ENCODE peak calls at places on chromosomes 2 and 18, in four cellular contexts. One of them, this sample, is unnamed.

GRCh38 chr2:48145845-48146452 is 239.7 kb upstream of the FBXO11 start:
- DNase-seq in esophagus squamous epithelium: no peak
- DNase-seq in AG09309: no peak
- DNase-seq in testis: no peak
- DNase-seq in this sample: no peak

GRCh38 chr18:9191658-9192256 is 55.2 kb downstream of the ANKRD12 start:
- DNase-seq in testis: no peak
- DNase-seq in AG09309: no peak
- DNase-seq in esophagus squamous epithelium: no peak
- DNase-seq in this sample: no peak

GRCh38 chr2:176104338-176105077 is 2.6 kb upstream of the HOXD11 start:
- DNase-seq in esophagus squamous epithelium: no peak
- DNase-seq in AG09309: peak; percentile 78
- DNase-seq in testis: no peak
- DNase-seq in this sample: no peak

GRCh38 chr2:220065581-220065980 is 438.2 kb downstream of the SLC4A3 start:
- DNase-seq in esophagus squamous epithelium: no peak
- DNase-seq in testis: no peak
- DNase-seq in AG09309: no peak
- DNase-seq in this sample: no peak

GRCh38 chr2:10300328-10300920 is 2.3 kb upstream of the HPCAL1 start:
- DNase-seq in esophagus squamous epithelium: no peak
- DNase-seq in AG09309: no peak
- DNase-seq in testis: no peak
- DNase-seq in this sample: no peak

GRCh38 chr2:100856732-100857131 is 36.8 kb downstream of the NPAS2 start:
- DNase-seq in testis: no peak
- DNase-seq in esophagus squamous epithelium: no peak
- DNase-seq in AG09309: no peak
- DNase-seq in this sample: no peak

GRCh38 chr2:113185643-113186315 is 12.0 kb downstream of the PSD4 start:
- DNase-seq in testis: peak; percentile 91
- DNase-seq in esophagus squamous epithelium: no peak
- DNase-seq in AG09309: no peak
- DNase-seq in this sample: no peak

GRCh38 chr2:88265352-88265960 is 95.3 kb downstream of the THNSL2 start:
- DNase-seq in AG09309: no peak
- DNase-seq in esophagus squamous epithelium: no peak
- DNase-seq in testis: peak; percentile 33
- DNase-seq in this sample: no peak

GRCh38 chr2:101736233-101736632 is 38.7 kb downstream of the MAP4K4 start:
- DNase-seq in AG09309: no peak
- DNase-seq in testis: no peak
- DNase-seq in esophagus squamous epithelium: no peak
- DNase-seq in this sample: no peak

GRCh38 chr18:63317982-63318881 is 1.3 kb downstream of the BCL2 start:
- DNase-seq in testis: peak; percentile 89
- DNase-seq in esophagus squamous epithelium: peak; percentile 8
- DNase-seq in AG09309: no peak
- DNase-seq in this sample: no peak

GRCh38 chr2:241463276-241464135 is 44.9 kb downstream of the STK25 start:
- DNase-seq in testis: no peak
- DNase-seq in esophagus squamous epithelium: no peak
- DNase-seq in AG09309: no peak
- DNase-seq in this sample: no peak

GRCh38 chr2:240818543-240819403 is 1.2 kb downstream of the KIF1A start:
- DNase-seq in testis: no peak
- DNase-seq in esophagus squamous epithelium: no peak
- DNase-seq in AG09309: no peak
- DNase-seq in this sample: no peak

GRCh38 chr18:35695803-35696202 is 114.3 kb downstream of the GALNT1 start:
- DNase-seq in esophagus squamous epithelium: no peak
- DNase-seq in AG09309: no peak
- DNase-seq in testis: peak; percentile 93
- DNase-seq in this sample: no peak

GRCh38 chr2:241584446-241584845 is 25.9 kb downstream of the BOK start:
- DNase-seq in testis: no peak
- DNase-seq in esophagus squamous epithelium: no peak
- DNase-seq in AG09309: no peak
- DNase-seq in this sample: no peak

GRCh38 chr2:120558892-120559291 is 176.8 kb upstream of the GLI2 start:
- DNase-seq in testis: no peak
- DNase-seq in esophagus squamous epithelium: no peak
- DNase-seq in AG09309: no peak
- DNase-seq in this sample: no peak

GRCh38 chr2:45510701-45511420 is 100.2 kb downstream of the SRBD1 start:
- DNase-seq in esophagus squamous epithelium: no peak
- DNase-seq in AG09309: no peak
- DNase-seq in testis: no peak
- DNase-seq in this sample: no peak

GRCh38 chr2:209094221-209094620 is 329.6 kb upstream of the MAP2 start:
- DNase-seq in AG09309: no peak
- DNase-seq in esophagus squamous epithelium: no peak
- DNase-seq in testis: no peak
- DNase-seq in this sample: no peak

GRCh38 chr2:196759378-196759706 is 40.1 kb downstream of the GTF3C3 start:
- DNase-seq in AG09309: no peak
- DNase-seq in testis: no peak
- DNase-seq in esophagus squamous epithelium: no peak
- DNase-seq in this sample: peak; percentile 15

GRCh38 chr2:218400167-218400929 is 680 bp downstream of the CTDSP1 start:
- DNase-seq in testis: peak; percentile 48
- DNase-seq in AG09309: no peak
- DNase-seq in esophagus squamous epithelium: no peak
- DNase-seq in this sample: no peak

GRCh38 chr18:43271593-43272432 is 5.5 kb downstream of the SYT4 start:
- DNase-seq in testis: peak; percentile 32
- DNase-seq in esophagus squamous epithelium: no peak
- DNase-seq in AG09309: peak; percentile 24
- DNase-seq in this sample: peak; percentile 6

GRCh38 chr2:160630801-160631590 is 137.4 kb upstream of the RBMS1 start:
- DNase-seq in testis: no peak
- DNase-seq in AG09309: no peak
- DNase-seq in esophagus squamous epithelium: no peak
- DNase-seq in this sample: no peak

GRCh38 chr2:239666053-239666854 is 265.4 kb upstream of the HDAC4 start:
- DNase-seq in esophagus squamous epithelium: no peak
- DNase-seq in testis: peak; percentile 4
- DNase-seq in AG09309: no peak
- DNase-seq in this sample: no peak

GRCh38 chr18:13387856-13388548 is 169.4 kb downstream of the LDLRAD4 start:
- DNase-seq in testis: no peak
- DNase-seq in esophagus squamous epithelium: no peak
- DNase-seq in AG09309: peak; percentile 59
- DNase-seq in this sample: no peak

GRCh38 chr2:15127251-15127650 is 433.9 kb downstream of the NBAS start:
- DNase-seq in testis: no peak
- DNase-seq in esophagus squamous epithelium: no peak
- DNase-seq in AG09309: no peak
- DNase-seq in this sample: no peak

GRCh38 chr2:229800997-229801754 is 86.8 kb upstream of the DNER start:
- DNase-seq in AG09309: no peak
- DNase-seq in esophagus squamous epithelium: no peak
- DNase-seq in testis: peak; percentile 66
- DNase-seq in this sample: peak; percentile 15

GRCh38 chr2:11873766-11874165 is 127.3 kb downstream of the LPIN1 start:
- DNase-seq in testis: no peak
- DNase-seq in esophagus squamous epithelium: no peak
- DNase-seq in AG09309: peak; percentile 24
- DNase-seq in this sample: peak; percentile 13

GRCh38 chr2:3254438-3254941 is 123.1 kb downstream of the EIPR1 start:
- DNase-seq in testis: no peak
- DNase-seq in esophagus squamous epithelium: no peak
- DNase-seq in AG09309: no peak
- DNase-seq in this sample: no peak

GRCh38 chr2:10844083-10844482 is 31.5 kb upstream of the PDIA6 start:
- DNase-seq in esophagus squamous epithelium: no peak
- DNase-seq in AG09309: no peak
- DNase-seq in testis: peak; percentile 80
- DNase-seq in this sample: no peak

GRCh38 chr2:121489284-121489683 is 41.4 kb upstream of the RNU4ATAC start:
- DNase-seq in esophagus squamous epithelium: no peak
- DNase-seq in testis: peak; percentile 54
- DNase-seq in AG09309: no peak
- DNase-seq in this sample: no peak

GRCh38 chr2:152924722-152925121 is 206.3 kb downstream of the ARL6IP6 start:
- DNase-seq in AG09309: no peak
- DNase-seq in testis: no peak
- DNase-seq in esophagus squamous epithelium: no peak
- DNase-seq in this sample: no peak

GRCh38 chr18:32930695-32931301 is 158.0 kb upstream of the KLHL14 start:
- DNase-seq in AG09309: peak; percentile 13
- DNase-seq in esophagus squamous epithelium: no peak
- DNase-seq in testis: no peak
- DNase-seq in this sample: peak; percentile 10

DNA sequence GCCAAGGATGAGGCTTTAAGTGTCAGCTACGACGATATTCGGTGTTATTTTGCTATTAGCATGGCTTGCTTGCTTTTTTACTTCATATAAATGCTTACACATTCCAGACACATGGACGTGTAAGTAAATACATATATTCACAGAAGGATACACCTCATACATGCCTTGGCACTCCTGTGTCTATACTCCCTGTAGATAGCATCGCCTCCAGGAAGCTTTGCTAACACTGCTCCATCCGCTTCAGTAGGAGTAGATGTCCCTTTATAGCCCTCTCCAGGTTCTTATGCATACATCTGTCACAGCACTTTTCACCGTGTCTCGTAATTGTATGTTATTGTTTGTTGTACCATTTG is 27.5 kb upstream of the KCTD1 start:
- DNase-seq in testis: no peak
- DNase-seq in AG09309: no peak
- DNase-seq in esophagus squamous epithelium: no peak
- DNase-seq in this sample: no peak
- H3K4me3 ChIP-seq in testis: no peak overlapping the region
- H3K4me3 ChIP-seq in AG09309: no peak overlapping the region
- H3K4me3 ChIP-seq in esophagus squamous epithelium: peak overlapping the region; percentile 63
- H3K4me3 ChIP-seq in this sample: no peak overlapping the region

DNA sequence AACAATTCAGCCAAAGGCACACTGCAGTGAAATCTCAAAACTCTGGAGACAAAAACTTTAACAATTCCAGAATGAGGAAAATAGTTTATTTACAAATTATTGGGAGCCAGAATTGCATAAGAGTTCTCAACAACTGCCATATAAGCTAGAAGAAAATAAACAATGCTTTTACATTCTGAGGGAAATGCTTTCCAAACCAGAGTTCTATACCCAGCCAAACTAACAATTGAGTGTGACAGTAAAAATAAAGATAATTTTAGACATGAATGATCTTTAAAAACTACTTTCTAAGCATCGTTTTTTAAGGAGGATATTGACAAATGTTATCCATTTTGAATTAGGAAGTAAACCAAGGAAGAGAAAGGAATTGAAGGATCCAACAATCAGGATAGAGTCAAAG is 271.4 kb downstream of the DYSF start:
- DNase-seq in testis: no peak
- DNase-seq in esophagus squamous epithelium: no peak
- DNase-seq in AG09309: no peak
- DNase-seq in this sample: no peak
- H3K4me3 ChIP-seq in testis: no peak overlapping the region
- H3K4me3 ChIP-seq in esophagus squamous epithelium: no peak overlapping the region
- H3K4me3 ChIP-seq in AG09309: no peak overlapping the region
- H3K4me3 ChIP-seq in this sample: no peak overlapping the region

DNA sequence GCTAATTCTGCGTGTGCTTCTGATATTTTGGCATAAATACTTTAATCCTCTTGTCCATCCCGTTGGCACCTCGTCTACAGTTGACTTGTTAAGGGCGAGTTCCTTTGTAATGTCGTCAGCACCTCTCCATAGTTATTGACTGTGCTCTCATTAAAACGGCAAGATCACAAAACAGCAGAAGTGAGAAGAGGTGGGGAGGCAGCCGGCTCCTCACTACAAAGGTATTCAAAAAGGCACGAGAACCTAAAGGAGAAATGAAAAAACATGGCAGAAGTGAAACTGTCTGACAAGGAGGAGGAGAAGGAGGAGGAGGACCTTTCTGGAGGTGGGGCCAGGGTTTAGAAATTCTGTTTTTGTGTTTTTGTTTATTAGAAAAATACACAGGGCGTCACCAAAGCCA is 235.6 kb downstream of the BCL11A start:
- DNase-seq in testis: no peak
- DNase-seq in AG09309: no peak
- DNase-seq in esophagus squamous epithelium: no peak
- DNase-seq in this sample: no peak
- H3K4me3 ChIP-seq in testis: no peak overlapping the region
- H3K4me3 ChIP-seq in AG09309: no peak overlapping the region
- H3K4me3 ChIP-seq in esophagus squamous epithelium: peak overlapping the region; percentile 30
- H3K4me3 ChIP-seq in this sample: no peak overlapping the region

GRCh38 chr2:73899801-73900336 is 7.1 kb downstream of the ACTG2 start:
- DNase-seq in esophagus squamous epithelium: no peak
- DNase-seq in testis: no peak
- DNase-seq in AG09309: no peak
- DNase-seq in this sample: no peak

GRCh38 chr2:73895473-73895872 is 2.7 kb downstream of the ACTG2 start:
- DNase-seq in testis: no peak
- DNase-seq in AG09309: no peak
- DNase-seq in esophagus squamous epithelium: no peak
- DNase-seq in this sample: no peak

GRCh38 chr2:73896362-73897239 is 3.8 kb downstream of the ACTG2 start:
- DNase-seq in testis: no peak
- DNase-seq in esophagus squamous epithelium: no peak
- DNase-seq in AG09309: peak; percentile 92
- DNase-seq in this sample: no peak

GRCh38 chr2:73897240-73897583 is 4.4 kb downstream of the ACTG2 start:
- DNase-seq in AG09309: no peak
- DNase-seq in esophagus squamous epithelium: no peak
- DNase-seq in testis: no peak
- DNase-seq in this sample: no peak

GRCh38 chr2:73897934-73898333 is 5.1 kb downstream of the ACTG2 start:
- DNase-seq in esophagus squamous epithelium: no peak
- DNase-seq in AG09309: no peak
- DNase-seq in testis: no peak
- DNase-seq in this sample: no peak
- H3K4me3 ChIP-seq in esophagus squamous epithelium: peak overlapping the region; percentile 58
- H3K4me3 ChIP-seq in AG09309: no peak overlapping the region
- H3K4me3 ChIP-seq in testis: no peak overlapping the region
- H3K4me3 ChIP-seq in this sample: no peak overlapping the region

GRCh38 chr2:109612991-109613921 is 510 bp downstream of the SEPTIN10 start:
- DNase-seq in AG09309: no peak
- DNase-seq in esophagus squamous epithelium: no peak
- DNase-seq in testis: peak; percentile 56
- DNase-seq in this sample: no peak

GRCh38 chr2:109615637-109616144 is 1.5 kb downstream of the SOWAHC start:
- DNase-seq in AG09309: no peak
- DNase-seq in esophagus squamous epithelium: no peak
- DNase-seq in testis: no peak
- DNase-seq in this sample: no peak

GRCh38 chr2:109614715-109615636 is 812 bp downstream of the SOWAHC start:
- DNase-seq in esophagus squamous epithelium: no peak
- DNase-seq in testis: peak; percentile 34
- DNase-seq in AG09309: no peak
- DNase-seq in this sample: no peak

GRCh38 chr2:109613922-109614714 is at the start of the genes SEPTIN10 and SOWAHC:
- DNase-seq in AG09309: peak; percentile 98
- DNase-seq in esophagus squamous epithelium: peak; percentile 49
- DNase-seq in testis: peak; percentile 97
- DNase-seq in this sample: peak; percentile 99

GRCh38 chr2:109616184-109616583 is 2.0 kb downstream of the SOWAHC start:
- DNase-seq in testis: no peak
- DNase-seq in AG09309: no peak
- DNase-seq in esophagus squamous epithelium: no peak
- DNase-seq in this sample: no peak
- H3K4me3 ChIP-seq in testis: no peak overlapping the region
- H3K4me3 ChIP-seq in AG09309: no peak overlapping the region
- H3K4me3 ChIP-seq in esophagus squamous epithelium: peak overlapping the region; percentile 90
- H3K4me3 ChIP-seq in this sample: peak overlapping the region; percentile 64